ENCODE peak calls at places on chromosomes 16 and 17, in nine cellular contexts. One of them, this sample, is unnamed.

GRCh38 chr16:88616320-88616719 is 22.1 kb upstream of the IL17C start:
- DNase-seq in left ventricle myocardium inferior: no peak
- DNase-seq in CD8-positive, alpha-beta memory T cell: no peak
- DNase-seq in Panc1: no peak
- DNase-seq in fibroblast of lung: no peak
- DNase-seq in effector memory CD4-positive, alpha-beta T cell: no peak
- DNase-seq in left lung: peak; percentile 85
- DNase-seq in vagina: no peak
- DNase-seq in PC-9: peak; percentile 15
- DNase-seq in this sample: no peak

GRCh38 chr17:58345500-58345899 is 6.5 kb downstream of the SUPT4H1 start:
- DNase-seq in Panc1: no peak
- DNase-seq in PC-9: no peak
- DNase-seq in fibroblast of lung: no peak
- DNase-seq in vagina: no peak
- DNase-seq in left lung: no peak
- DNase-seq in left ventricle myocardium inferior: no peak
- DNase-seq in effector memory CD4-positive, alpha-beta T cell: no peak
- DNase-seq in CD8-positive, alpha-beta memory T cell: no peak
- DNase-seq in this sample: no peak

GRCh38 chr17:63960430-63960829 is 12.3 kb downstream of the SCN4A start:
- DNase-seq in vagina: no peak
- DNase-seq in left ventricle myocardium inferior: no peak
- DNase-seq in fibroblast of lung: no peak
- DNase-seq in left lung: no peak
- DNase-seq in Panc1: no peak
- DNase-seq in CD8-positive, alpha-beta memory T cell: no peak
- DNase-seq in effector memory CD4-positive, alpha-beta T cell: no peak
- DNase-seq in PC-9: no peak
- DNase-seq in this sample: no peak

GRCh38 chr16:69448470-69449193 is 24.2 kb downstream of the CYB5B start:
- DNase-seq in effector memory CD4-positive, alpha-beta T cell: no peak
- DNase-seq in PC-9: no peak
- DNase-seq in left ventricle myocardium inferior: no peak
- DNase-seq in left lung: no peak
- DNase-seq in Panc1: no peak
- DNase-seq in fibroblast of lung: peak; percentile 71
- DNase-seq in CD8-positive, alpha-beta memory T cell: no peak
- DNase-seq in vagina: no peak
- DNase-seq in this sample: no peak

GRCh38 chr17:33469411-33469810 is 176.3 kb upstream of the ASIC2 start:
- DNase-seq in CD8-positive, alpha-beta memory T cell: no peak
- DNase-seq in Panc1: no peak
- DNase-seq in left lung: no peak
- DNase-seq in vagina: no peak
- DNase-seq in PC-9: no peak
- DNase-seq in left ventricle myocardium inferior: no peak
- DNase-seq in fibroblast of lung: no peak
- DNase-seq in effector memory CD4-positive, alpha-beta T cell: no peak
- DNase-seq in this sample: no peak

GRCh38 chr17:47630614-47631013 is 19.1 kb upstream of the KPNB1 start:
- DNase-seq in Panc1: no peak
- DNase-seq in CD8-positive, alpha-beta memory T cell: no peak
- DNase-seq in left lung: no peak
- DNase-seq in vagina: no peak
- DNase-seq in effector memory CD4-positive, alpha-beta T cell: no peak
- DNase-seq in PC-9: no peak
- DNase-seq in fibroblast of lung: no peak
- DNase-seq in left ventricle myocardium inferior: no peak
- DNase-seq in this sample: no peak

GRCh38 chr17:794876-795275 is 12.7 kb downstream of the MRM3 start:
- DNase-seq in left lung: peak; percentile 73
- DNase-seq in effector memory CD4-positive, alpha-beta T cell: no peak
- DNase-seq in left ventricle myocardium inferior: peak; percentile 87
- DNase-seq in CD8-positive, alpha-beta memory T cell: peak; percentile 8
- DNase-seq in fibroblast of lung: peak; percentile 60
- DNase-seq in PC-9: peak; percentile 42
- DNase-seq in vagina: peak; percentile 91
- DNase-seq in Panc1: peak; percentile 42
- DNase-seq in this sample: no peak

GRCh38 chr17:28255616-28256015 is 63.4 kb upstream of the TMEM97 start:
- DNase-seq in fibroblast of lung: no peak
- DNase-seq in left ventricle myocardium inferior: no peak
- DNase-seq in Panc1: no peak
- DNase-seq in effector memory CD4-positive, alpha-beta T cell: no peak
- DNase-seq in left lung: no peak
- DNase-seq in PC-9: no peak
- DNase-seq in vagina: no peak
- DNase-seq in CD8-positive, alpha-beta memory T cell: no peak
- DNase-seq in this sample: no peak

GRCh38 chr17:73211745-73212144 is 18.9 kb downstream of the COG1 start:
- DNase-seq in PC-9: no peak
- DNase-seq in left lung: no peak
- DNase-seq in vagina: no peak
- DNase-seq in fibroblast of lung: no peak
- DNase-seq in effector memory CD4-positive, alpha-beta T cell: peak; percentile 43
- DNase-seq in CD8-positive, alpha-beta memory T cell: peak; percentile 75
- DNase-seq in Panc1: no peak
- DNase-seq in left ventricle myocardium inferior: no peak
- DNase-seq in this sample: peak; percentile 45

GRCh38 chr17:82648761-82649474 is 674 bp upstream of the WDR45B start:
- DNase-seq in vagina: peak; percentile 91
- DNase-seq in fibroblast of lung: no peak
- DNase-seq in effector memory CD4-positive, alpha-beta T cell: no peak
- DNase-seq in left lung: peak; percentile 70
- DNase-seq in CD8-positive, alpha-beta memory T cell: no peak
- DNase-seq in PC-9: peak; percentile 45
- DNase-seq in left ventricle myocardium inferior: peak; percentile 55
- DNase-seq in Panc1: no peak
- DNase-seq in this sample: no peak

GRCh38 chr17:63446981-63447687 is 1.0 kb upstream of the CYB561 start:
- DNase-seq in Panc1: no peak
- DNase-seq in fibroblast of lung: no peak
- DNase-seq in CD8-positive, alpha-beta memory T cell: peak; percentile 40
- DNase-seq in vagina: no peak
- DNase-seq in PC-9: peak; percentile 74
- DNase-seq in left ventricle myocardium inferior: no peak
- DNase-seq in effector memory CD4-positive, alpha-beta T cell: peak; percentile 39
- DNase-seq in left lung: no peak
- DNase-seq in this sample: peak; percentile 35

GRCh38 chr17:67032985-67033384 is 11.4 kb upstream of the CACNG1 start:
- DNase-seq in vagina: no peak
- DNase-seq in PC-9: no peak
- DNase-seq in CD8-positive, alpha-beta memory T cell: no peak
- DNase-seq in left lung: no peak
- DNase-seq in left ventricle myocardium inferior: no peak
- DNase-seq in effector memory CD4-positive, alpha-beta T cell: no peak
- DNase-seq in fibroblast of lung: no peak
- DNase-seq in Panc1: no peak
- DNase-seq in this sample: no peak

GRCh38 chr17:57588086-57588485 is 157.0 kb downstream of the CCDC182 start:
- DNase-seq in vagina: no peak
- DNase-seq in fibroblast of lung: peak; percentile 17
- DNase-seq in Panc1: no peak
- DNase-seq in left lung: no peak
- DNase-seq in CD8-positive, alpha-beta memory T cell: no peak
- DNase-seq in effector memory CD4-positive, alpha-beta T cell: no peak
- DNase-seq in left ventricle myocardium inferior: no peak
- DNase-seq in PC-9: no peak
- DNase-seq in this sample: no peak

GRCh38 chr17:9255838-9256237 is 234.5 kb downstream of the NTN1 start:
- DNase-seq in left ventricle myocardium inferior: no peak
- DNase-seq in CD8-positive, alpha-beta memory T cell: no peak
- DNase-seq in PC-9: no peak
- DNase-seq in left lung: no peak
- DNase-seq in vagina: no peak
- DNase-seq in fibroblast of lung: peak; percentile 42
- DNase-seq in effector memory CD4-positive, alpha-beta T cell: no peak
- DNase-seq in Panc1: no peak
- DNase-seq in this sample: no peak

GRCh38 chr16:72530434-72530833 is 358.5 kb upstream of the PMFBP1 start:
- DNase-seq in left ventricle myocardium inferior: no peak
- DNase-seq in left lung: no peak
- DNase-seq in Panc1: no peak
- DNase-seq in fibroblast of lung: peak; percentile 74
- DNase-seq in effector memory CD4-positive, alpha-beta T cell: no peak
- DNase-seq in CD8-positive, alpha-beta memory T cell: no peak
- DNase-seq in vagina: no peak
- DNase-seq in PC-9: no peak
- DNase-seq in this sample: no peak

DNA sequence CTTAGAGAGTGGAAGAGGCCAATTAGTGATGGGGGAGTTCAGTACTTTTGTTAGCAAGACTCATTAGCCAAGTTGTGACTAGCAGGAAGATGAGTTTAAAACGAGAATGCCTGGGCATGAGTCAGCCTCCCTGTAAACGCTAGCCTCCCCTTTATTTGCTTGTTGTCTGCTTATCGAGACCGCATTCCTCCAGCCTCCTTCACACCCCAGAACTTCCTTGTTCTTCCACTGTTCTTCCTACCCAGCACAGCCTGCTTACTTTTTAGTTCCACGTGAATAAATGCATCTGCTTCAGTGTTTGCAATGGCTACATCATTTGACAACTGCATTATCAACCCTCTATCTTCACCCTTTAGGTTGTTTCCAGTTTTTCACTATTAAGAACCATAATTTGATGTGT is 20.2 kb upstream of the OR3A1 start:
- DNase-seq in vagina: no peak
- DNase-seq in left lung: no peak
- DNase-seq in effector memory CD4-positive, alpha-beta T cell: no peak
- DNase-seq in PC-9: no peak
- DNase-seq in CD8-positive, alpha-beta memory T cell: no peak
- DNase-seq in Panc1: no peak
- DNase-seq in fibroblast of lung: no peak
- DNase-seq in left ventricle myocardium inferior: no peak
- DNase-seq in this sample: no peak
- H3K9me3 ChIP-seq in vagina: no peaks in the 10 kb centered on the region
- H3K9me3 ChIP-seq in left lung: no peaks in the 10 kb centered on the region
- H3K9me3 ChIP-seq in effector memory CD4-positive, alpha-beta T cell: no peaks in the 10 kb centered on the region
- H3K9me3 ChIP-seq in PC-9: no peaks in the 10 kb centered on the region
- H3K9me3 ChIP-seq in CD8-positive, alpha-beta memory T cell: no peaks in the 10 kb centered on the region
- H3K9me3 ChIP-seq in Panc1: no peaks in the 10 kb centered on the region
- H3K9me3 ChIP-seq in fibroblast of lung: no peaks in the 10 kb centered on the region
- H3K9me3 ChIP-seq in left ventricle myocardium inferior: no peaks in the 10 kb centered on the region
- H3K9me3 ChIP-seq in this sample: no peaks in the 10 kb centered on the region

GRCh38 chr17:16617481-16618060 is 36.1 kb downstream of the ZNF624 start:
- DNase-seq in vagina: no peak
- DNase-seq in fibroblast of lung: no peak
- DNase-seq in PC-9: no peak
- DNase-seq in CD8-positive, alpha-beta memory T cell: no peak
- DNase-seq in left lung: no peak
- DNase-seq in left ventricle myocardium inferior: no peak
- DNase-seq in effector memory CD4-positive, alpha-beta T cell: no peak
- DNase-seq in Panc1: no peak
- DNase-seq in this sample: no peak
- H3K9me3 ChIP-seq in vagina: peaks cover 14% of the 10 kb centered on the region
- H3K9me3 ChIP-seq in fibroblast of lung: no peaks in the 10 kb centered on the region
- H3K9me3 ChIP-seq in PC-9: peaks cover 18% of the 10 kb centered on the region
- H3K9me3 ChIP-seq in CD8-positive, alpha-beta memory T cell: peaks cover 17% of the 10 kb centered on the region
- H3K9me3 ChIP-seq in left lung: peaks cover 92% of the 10 kb centered on the region
- H3K9me3 ChIP-seq in left ventricle myocardium inferior: peaks cover 99% of the 10 kb centered on the region
- H3K9me3 ChIP-seq in effector memory CD4-positive, alpha-beta T cell: peaks cover 19% of the 10 kb centered on the region
- H3K9me3 ChIP-seq in Panc1: peaks cover 59% of the 10 kb centered on the region
- H3K9me3 ChIP-seq in this sample: peaks cover 19% of the 10 kb centered on the region

DNA sequence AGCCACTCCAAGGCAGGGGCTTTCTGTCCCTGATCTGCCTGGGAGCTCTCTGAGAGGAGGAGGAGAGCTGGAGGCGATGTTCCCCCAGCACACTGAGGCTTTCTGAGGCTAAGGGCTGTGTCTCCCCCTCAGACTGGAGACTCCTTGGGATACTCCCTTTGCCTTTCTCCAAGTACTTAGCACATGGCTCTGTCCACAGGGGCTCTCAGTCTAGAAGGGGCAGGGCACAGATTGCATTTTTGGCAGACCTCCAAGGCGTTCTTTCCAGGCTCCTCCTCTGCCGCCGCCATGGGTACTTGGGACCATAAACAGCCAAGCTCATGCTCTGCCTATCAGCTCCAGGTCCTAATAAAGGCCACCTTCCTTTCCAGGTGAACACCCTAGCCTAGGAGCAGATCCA is 1.8 kb upstream of the GIP start:
- DNase-seq in CD8-positive, alpha-beta memory T cell: no peak
- DNase-seq in vagina: no peak
- DNase-seq in left ventricle myocardium inferior: no peak
- DNase-seq in Panc1: no peak
- DNase-seq in effector memory CD4-positive, alpha-beta T cell: no peak
- DNase-seq in PC-9: peak; percentile 26
- DNase-seq in fibroblast of lung: peak; percentile 15
- DNase-seq in left lung: no peak
- DNase-seq in this sample: no peak
- H3K9me3 ChIP-seq in CD8-positive, alpha-beta memory T cell: no peaks in the 10 kb centered on the region
- H3K9me3 ChIP-seq in vagina: no peaks in the 10 kb centered on the region
- H3K9me3 ChIP-seq in left ventricle myocardium inferior: no peaks in the 10 kb centered on the region
- H3K9me3 ChIP-seq in Panc1: no peaks in the 10 kb centered on the region
- H3K9me3 ChIP-seq in effector memory CD4-positive, alpha-beta T cell: no peaks in the 10 kb centered on the region
- H3K9me3 ChIP-seq in PC-9: no peaks in the 10 kb centered on the region
- H3K9me3 ChIP-seq in fibroblast of lung: no peaks in the 10 kb centered on the region
- H3K9me3 ChIP-seq in left lung: no peaks in the 10 kb centered on the region
- H3K9me3 ChIP-seq in this sample: no peaks in the 10 kb centered on the region

GRCh38 chr17:52678211-52678610 is 519.7 kb upstream of the CA10 start:
- DNase-seq in CD8-positive, alpha-beta memory T cell: no peak
- DNase-seq in effector memory CD4-positive, alpha-beta T cell: no peak
- DNase-seq in fibroblast of lung: no peak
- DNase-seq in PC-9: peak; percentile 1
- DNase-seq in vagina: no peak
- DNase-seq in Panc1: no peak
- DNase-seq in left lung: no peak
- DNase-seq in left ventricle myocardium inferior: no peak
- DNase-seq in this sample: no peak
- H3K9me3 ChIP-seq in CD8-positive, alpha-beta memory T cell: no peaks in the 10 kb centered on the region
- H3K9me3 ChIP-seq in effector memory CD4-positive, alpha-beta T cell: no peaks in the 10 kb centered on the region
- H3K9me3 ChIP-seq in fibroblast of lung: no peaks in the 10 kb centered on the region
- H3K9me3 ChIP-seq in PC-9: peaks cover 8% of the 10 kb centered on the region
- H3K9me3 ChIP-seq in vagina: no peaks in the 10 kb centered on the region
- H3K9me3 ChIP-seq in Panc1: peaks cover 7% of the 10 kb centered on the region
- H3K9me3 ChIP-seq in left lung: peaks cover 35% of the 10 kb centered on the region
- H3K9me3 ChIP-seq in left ventricle myocardium inferior: peaks cover 43% of the 10 kb centered on the region
- H3K9me3 ChIP-seq in this sample: no peaks in the 10 kb centered on the region